ENCODE peak calls at places on chromosome 19, in eight cellular contexts. One of them, this sample, is unnamed.
A peak's percentile ranks its signal among the peaks of the same experiment; 100 is the strongest.

GRCh38 chr19:14814982-14815381 is 20.0 kb downstream of the OR7A5 start:
- DNase-seq in activated CD4-positive, CD25-positive, alpha-beta regulatory T cell treated with anti-CD3 and anti-CD28 coated beads, Interleukin-2, amount 50 U/mL, for 16 hours: no peak
- DNase-seq in iPS-NIHi11: no peak
- DNase-seq in stimulated activated CD8-positive, alpha-beta memory T cell treated with anti-CD3 and anti-CD28 coated beads, Interleukin-12 subunit alpha, Interleukin-12 subunit beta, amount 100 ng/mL, for 4 hours: no peak
- DNase-seq in effector CD4-positive, alpha-beta T cell: no peak
- DNase-seq in neuronal stem cell: no peak
- DNase-seq in stimulated activated naive CD8-positive, alpha-beta T cell treated with anti-CD3 and anti-CD28 coated beads, Interleukin-15, amount 100 ng/mL, for 72 hours: no peak
- DNase-seq in Ammon's horn: no peak
- DNase-seq in this sample: no peak

GRCh38 chr19:40759352-40759751 is 8.3 kb downstream of the SNRPA start:
- DNase-seq in activated CD4-positive, CD25-positive, alpha-beta regulatory T cell treated with anti-CD3 and anti-CD28 coated beads, Interleukin-2, amount 50 U/mL, for 16 hours: no peak
- DNase-seq in iPS-NIHi11: no peak
- DNase-seq in stimulated activated CD8-positive, alpha-beta memory T cell treated with anti-CD3 and anti-CD28 coated beads, Interleukin-12 subunit alpha, Interleukin-12 subunit beta, amount 100 ng/mL, for 4 hours: no peak
- DNase-seq in effector CD4-positive, alpha-beta T cell: no peak
- DNase-seq in neuronal stem cell: no peak
- DNase-seq in stimulated activated naive CD8-positive, alpha-beta T cell treated with anti-CD3 and anti-CD28 coated beads, Interleukin-15, amount 100 ng/mL, for 72 hours: no peak
- DNase-seq in Ammon's horn: no peak
- DNase-seq in this sample: no peak

GRCh38 chr19:7676854-7677253 is at the start of gene MCEMP1:
- DNase-seq in activated CD4-positive, CD25-positive, alpha-beta regulatory T cell treated with anti-CD3 and anti-CD28 coated beads, Interleukin-2, amount 50 U/mL, for 16 hours: no peak
- DNase-seq in iPS-NIHi11: no peak
- DNase-seq in stimulated activated CD8-positive, alpha-beta memory T cell treated with anti-CD3 and anti-CD28 coated beads, Interleukin-12 subunit alpha, Interleukin-12 subunit beta, amount 100 ng/mL, for 4 hours: no peak
- DNase-seq in effector CD4-positive, alpha-beta T cell: no peak
- DNase-seq in neuronal stem cell: no peak
- DNase-seq in stimulated activated naive CD8-positive, alpha-beta T cell treated with anti-CD3 and anti-CD28 coated beads, Interleukin-15, amount 100 ng/mL, for 72 hours: no peak
- DNase-seq in Ammon's horn: no peak
- DNase-seq in this sample: no peak

GRCh38 chr19:57314146-57314545 is 6.1 kb upstream of the ZNF543 start:
- DNase-seq in activated CD4-positive, CD25-positive, alpha-beta regulatory T cell treated with anti-CD3 and anti-CD28 coated beads, Interleukin-2, amount 50 U/mL, for 16 hours: no peak
- DNase-seq in iPS-NIHi11: no peak
- DNase-seq in stimulated activated CD8-positive, alpha-beta memory T cell treated with anti-CD3 and anti-CD28 coated beads, Interleukin-12 subunit alpha, Interleukin-12 subunit beta, amount 100 ng/mL, for 4 hours: no peak
- DNase-seq in effector CD4-positive, alpha-beta T cell: no peak
- DNase-seq in neuronal stem cell: no peak
- DNase-seq in stimulated activated naive CD8-positive, alpha-beta T cell treated with anti-CD3 and anti-CD28 coated beads, Interleukin-15, amount 100 ng/mL, for 72 hours: no peak
- DNase-seq in Ammon's horn: no peak
- DNase-seq in this sample: peak; percentile 39

GRCh38 chr19:13133241-13133870 is 15.3 kb downstream of the NACC1 start:
- DNase-seq in activated CD4-positive, CD25-positive, alpha-beta regulatory T cell treated with anti-CD3 and anti-CD28 coated beads, Interleukin-2, amount 50 U/mL, for 16 hours: no peak
- DNase-seq in iPS-NIHi11: no peak
- DNase-seq in stimulated activated CD8-positive, alpha-beta memory T cell treated with anti-CD3 and anti-CD28 coated beads, Interleukin-12 subunit alpha, Interleukin-12 subunit beta, amount 100 ng/mL, for 4 hours: no peak
- DNase-seq in effector CD4-positive, alpha-beta T cell: no peak
- DNase-seq in neuronal stem cell: no peak
- DNase-seq in stimulated activated naive CD8-positive, alpha-beta T cell treated with anti-CD3 and anti-CD28 coated beads, Interleukin-15, amount 100 ng/mL, for 72 hours: no peak
- DNase-seq in Ammon's horn: peak; percentile 51
- DNase-seq in this sample: no peak

GRCh38 chr19:13262450-13262849 is 112.2 kb downstream of the IER2 start:
- DNase-seq in activated CD4-positive, CD25-positive, alpha-beta regulatory T cell treated with anti-CD3 and anti-CD28 coated beads, Interleukin-2, amount 50 U/mL, for 16 hours: no peak
- DNase-seq in iPS-NIHi11: peak; percentile 55
- DNase-seq in stimulated activated CD8-positive, alpha-beta memory T cell treated with anti-CD3 and anti-CD28 coated beads, Interleukin-12 subunit alpha, Interleukin-12 subunit beta, amount 100 ng/mL, for 4 hours: no peak
- DNase-seq in effector CD4-positive, alpha-beta T cell: no peak
- DNase-seq in neuronal stem cell: no peak
- DNase-seq in stimulated activated naive CD8-positive, alpha-beta T cell treated with anti-CD3 and anti-CD28 coated beads, Interleukin-15, amount 100 ng/mL, for 72 hours: no peak
- DNase-seq in Ammon's horn: peak; percentile 46
- DNase-seq in this sample: no peak

GRCh38 chr19:38892841-38893240 is 6.6 kb downstream of the SIRT2 start:
- DNase-seq in activated CD4-positive, CD25-positive, alpha-beta regulatory T cell treated with anti-CD3 and anti-CD28 coated beads, Interleukin-2, amount 50 U/mL, for 16 hours: no peak
- DNase-seq in iPS-NIHi11: peak; percentile 60
- DNase-seq in stimulated activated CD8-positive, alpha-beta memory T cell treated with anti-CD3 and anti-CD28 coated beads, Interleukin-12 subunit alpha, Interleukin-12 subunit beta, amount 100 ng/mL, for 4 hours: no peak
- DNase-seq in effector CD4-positive, alpha-beta T cell: no peak
- DNase-seq in neuronal stem cell: no peak
- DNase-seq in stimulated activated naive CD8-positive, alpha-beta T cell treated with anti-CD3 and anti-CD28 coated beads, Interleukin-15, amount 100 ng/mL, for 72 hours: no peak
- DNase-seq in Ammon's horn: no peak
- DNase-seq in this sample: no peak

GRCh38 chr19:44618640-44619357 is 5.4 kb downstream of the IGSF23 start:
- DNase-seq in activated CD4-positive, CD25-positive, alpha-beta regulatory T cell treated with anti-CD3 and anti-CD28 coated beads, Interleukin-2, amount 50 U/mL, for 16 hours: no peak
- DNase-seq in iPS-NIHi11: no peak
- DNase-seq in stimulated activated CD8-positive, alpha-beta memory T cell treated with anti-CD3 and anti-CD28 coated beads, Interleukin-12 subunit alpha, Interleukin-12 subunit beta, amount 100 ng/mL, for 4 hours: no peak
- DNase-seq in effector CD4-positive, alpha-beta T cell: no peak
- DNase-seq in neuronal stem cell: no peak
- DNase-seq in stimulated activated naive CD8-positive, alpha-beta T cell treated with anti-CD3 and anti-CD28 coated beads, Interleukin-15, amount 100 ng/mL, for 72 hours: no peak
- DNase-seq in Ammon's horn: no peak
- DNase-seq in this sample: no peak

GRCh38 chr19:8261881-8262280 is 46.3 kb downstream of the CD320 start:
- DNase-seq in activated CD4-positive, CD25-positive, alpha-beta regulatory T cell treated with anti-CD3 and anti-CD28 coated beads, Interleukin-2, amount 50 U/mL, for 16 hours: no peak
- DNase-seq in iPS-NIHi11: no peak
- DNase-seq in stimulated activated CD8-positive, alpha-beta memory T cell treated with anti-CD3 and anti-CD28 coated beads, Interleukin-12 subunit alpha, Interleukin-12 subunit beta, amount 100 ng/mL, for 4 hours: no peak
- DNase-seq in effector CD4-positive, alpha-beta T cell: no peak
- DNase-seq in neuronal stem cell: no peak
- DNase-seq in stimulated activated naive CD8-positive, alpha-beta T cell treated with anti-CD3 and anti-CD28 coated beads, Interleukin-15, amount 100 ng/mL, for 72 hours: no peak
- DNase-seq in Ammon's horn: no peak
- DNase-seq in this sample: no peak

GRCh38 chr19:32890326-32890725 is 20.8 kb upstream of the SLC7A9 start:
- DNase-seq in activated CD4-positive, CD25-positive, alpha-beta regulatory T cell treated with anti-CD3 and anti-CD28 coated beads, Interleukin-2, amount 50 U/mL, for 16 hours: no peak
- DNase-seq in iPS-NIHi11: no peak
- DNase-seq in stimulated activated CD8-positive, alpha-beta memory T cell treated with anti-CD3 and anti-CD28 coated beads, Interleukin-12 subunit alpha, Interleukin-12 subunit beta, amount 100 ng/mL, for 4 hours: no peak
- DNase-seq in effector CD4-positive, alpha-beta T cell: no peak
- DNase-seq in neuronal stem cell: no peak
- DNase-seq in stimulated activated naive CD8-positive, alpha-beta T cell treated with anti-CD3 and anti-CD28 coated beads, Interleukin-15, amount 100 ng/mL, for 72 hours: no peak
- DNase-seq in Ammon's horn: no peak
- DNase-seq in this sample: no peak

GRCh38 chr19:3949997-3950859 is 17.4 kb downstream of the NMRK2 start:
- DNase-seq in activated CD4-positive, CD25-positive, alpha-beta regulatory T cell treated with anti-CD3 and anti-CD28 coated beads, Interleukin-2, amount 50 U/mL, for 16 hours: no peak
- DNase-seq in iPS-NIHi11: no peak
- DNase-seq in stimulated activated CD8-positive, alpha-beta memory T cell treated with anti-CD3 and anti-CD28 coated beads, Interleukin-12 subunit alpha, Interleukin-12 subunit beta, amount 100 ng/mL, for 4 hours: no peak
- DNase-seq in effector CD4-positive, alpha-beta T cell: no peak
- DNase-seq in neuronal stem cell: no peak
- DNase-seq in stimulated activated naive CD8-positive, alpha-beta T cell treated with anti-CD3 and anti-CD28 coated beads, Interleukin-15, amount 100 ng/mL, for 72 hours: no peak
- DNase-seq in Ammon's horn: no peak
- DNase-seq in this sample: no peak

GRCh38 chr19:6218497-6219146 is 61.2 kb downstream of the MLLT1 start:
- DNase-seq in activated CD4-positive, CD25-positive, alpha-beta regulatory T cell treated with anti-CD3 and anti-CD28 coated beads, Interleukin-2, amount 50 U/mL, for 16 hours: peak; percentile 75
- DNase-seq in iPS-NIHi11: peak; percentile 97
- DNase-seq in stimulated activated CD8-positive, alpha-beta memory T cell treated with anti-CD3 and anti-CD28 coated beads, Interleukin-12 subunit alpha, Interleukin-12 subunit beta, amount 100 ng/mL, for 4 hours: peak; percentile 62
- DNase-seq in effector CD4-positive, alpha-beta T cell: peak; percentile 74
- DNase-seq in neuronal stem cell: peak; percentile 88
- DNase-seq in stimulated activated naive CD8-positive, alpha-beta T cell treated with anti-CD3 and anti-CD28 coated beads, Interleukin-15, amount 100 ng/mL, for 72 hours: peak; percentile 84
- DNase-seq in Ammon's horn: peak; percentile 92
- DNase-seq in this sample: peak; percentile 76

GRCh38 chr19:9130965-9131364 is 4.2 kb upstream of the OR7G3 start:
- DNase-seq in activated CD4-positive, CD25-positive, alpha-beta regulatory T cell treated with anti-CD3 and anti-CD28 coated beads, Interleukin-2, amount 50 U/mL, for 16 hours: no peak
- DNase-seq in iPS-NIHi11: no peak
- DNase-seq in stimulated activated CD8-positive, alpha-beta memory T cell treated with anti-CD3 and anti-CD28 coated beads, Interleukin-12 subunit alpha, Interleukin-12 subunit beta, amount 100 ng/mL, for 4 hours: no peak
- DNase-seq in effector CD4-positive, alpha-beta T cell: no peak
- DNase-seq in neuronal stem cell: no peak
- DNase-seq in stimulated activated naive CD8-positive, alpha-beta T cell treated with anti-CD3 and anti-CD28 coated beads, Interleukin-15, amount 100 ng/mL, for 72 hours: no peak
- DNase-seq in Ammon's horn: no peak
- DNase-seq in this sample: no peak

This sample was measured in NCI-H1436.